ENCODE peak calls at places on chromosomes 12 and 14, in nine cellular contexts. V is fibroblast of mammary gland; K is T-helper 1 cell; X is left colon; N is activated CD4-positive, CD25-positive, alpha-beta regulatory T cell treated with anti-CD3 and anti-CD28 coated beads, Interleukin-2, amount 50 U/mL, for 72 hours; E is non-pigmented ciliary epithelial cell; Y is activated gamma-delta T cell treated with Interleukin-2 at 50 U/mL for 16 hours; A is SHP77 treated with DMSO at 0.1 percent for 48 hours; R is midbrain. G is an unnamed sample.

GRCh38 chr12:116594325-116595038 is 35.3 kb downstream of the MAP1LC3B2 start:
- DNase-seq in A (no peak), K (peak; percentile 11), V (no peak), R (peak; percentile 8), Y (peak; percentile 19), X (peak; percentile 39), N (peak; percentile 33), E (no peak), G (no peak)

GRCh38 chr12:11724888-11725310 is 75.4 kb downstream of the ETV6 start:
- DNase-seq in Y (no peak), E (no peak), X (no peak), N (no peak), K (no peak), R (no peak), A (no peak), V (peak; percentile 53), G (no peak)

GRCh38 chr14:35335388-35336092 is 43.4 kb downstream of the PSMA6 start:
- DNase-seq in Y (no peak), V (peak; percentile 21), A (peak; percentile 30), N (no peak), E (no peak), X (peak; percentile 95), K (no peak), R (no peak), G (peak; percentile 93)

GRCh38 chr12:8695116-8695515 is 2.7 kb upstream of the RIMKLB start:
- DNase-seq in N (no peak), K (no peak), V (no peak), E (no peak), Y (no peak), X (no peak), A (no peak), R (no peak), G (no peak)

GRCh38 chr12:82415402-82415801 is 57.1 kb downstream of the METTL25 start:
- DNase-seq in V (no peak), N (no peak), R (no peak), E (peak; percentile 74), K (no peak), A (no peak), Y (no peak), X (no peak), G (no peak)

GRCh38 chr14:96497586-96497985 is 4.6 kb upstream of the PAPOLA start:
- DNase-seq in V (no peak), Y (no peak), R (no peak), A (no peak), X (no peak), K (no peak), E (no peak), N (no peak), G (no peak)

GRCh38 chr12:119008691-119009221 is 27.4 kb downstream of the SRRM4 start:
- DNase-seq in A (peak; percentile 65), X (no peak), K (no peak), E (no peak), R (no peak), N (no peak), V (no peak), Y (no peak), G (no peak)

GRCh38 chr12:23055004-23055403 is 430.0 kb downstream of the ETNK1 start:
- DNase-seq in X (no peak), E (no peak), A (no peak), N (no peak), R (no peak), Y (no peak), K (no peak), V (peak; percentile 26), G (peak; percentile 69)

GRCh38 chr12:130280226-130280625 is 57.5 kb upstream of the PIWIL1 start:
- DNase-seq in R (peak; percentile 23), Y (no peak), X (no peak), E (no peak), K (no peak), V (no peak), A (no peak), N (no peak), G (no peak)

GRCh38 chr14:50739186-50739585 is 71.1 kb upstream of the SAV1 start:
- DNase-seq in X (no peak), R (no peak), K (no peak), E (no peak), N (no peak), A (no peak), Y (no peak), V (no peak), G (no peak)

GRCh38 chr12:133233993-133234564 is 1.6 kb downstream of the ANHX start:
- DNase-seq in Y (no peak), K (no peak), N (no peak), A (no peak), R (no peak), E (no peak), V (no peak), X (no peak), G (no peak)

GRCh38 chr14:20781805-20782204 is 737 bp downstream of the RNASE6 start:
- DNase-seq in R (no peak), V (no peak), E (no peak), Y (no peak), A (no peak), N (no peak), X (no peak), K (no peak), G (no peak)

GRCh38 chr12:112524676-112525425 is 106.1 kb downstream of the PTPN11 start:
- DNase-seq in N (no peak), E (peak; percentile 8), X (no peak), Y (no peak), A (no peak), K (no peak), V (peak; percentile 16), R (no peak), G (peak; percentile 55)

GRCh38 chr14:68951051-68951797 is 27.9 kb downstream of the ACTN1 start:
- DNase-seq in R (no peak), K (no peak), X (peak; percentile 90), Y (no peak), N (no peak), V (peak; percentile 99), A (no peak), E (peak; percentile 73), G (peak; percentile 100)

GRCh38 chr14:53516261-53516774 is 363.2 kb upstream of the DDHD1 start:
- DNase-seq in R (no peak), X (no peak), N (no peak), A (no peak), K (no peak), E (no peak), Y (no peak), V (peak; percentile 85), G (no peak)

GRCh38 chr14:56333361-56334279 is 215.4 kb downstream of the PELI2 start:
- DNase-seq in N (no peak), X (no peak), K (no peak), A (peak; percentile 93), V (peak; percentile 87), E (peak; percentile 63), R (no peak), Y (no peak), G (peak; percentile 56)

GRCh38 chr12:22275847-22276246 is 58.7 kb downstream of the ST8SIA1 start:
- DNase-seq in X (peak; percentile 81), N (no peak), K (no peak), V (peak; percentile 99), E (peak; percentile 97), R (no peak), A (no peak), Y (no peak), G (peak; percentile 99)

GRCh38 chr12:89789862-89790261 is 81.2 kb upstream of the ATP2B1 start:
- DNase-seq in R (peak; percentile 8), V (no peak), N (no peak), Y (no peak), K (no peak), A (no peak), E (no peak), X (no peak), G (no peak)

GRCh38 chr12:89829434-89829975 is 120.9 kb upstream of the ATP2B1 start:
- DNase-seq in N (no peak), K (no peak), V (no peak), R (no peak), A (no peak), X (no peak), E (no peak), Y (no peak), G (no peak)

GRCh38 chr12:68841717-68842116 is 33.7 kb downstream of the MDM2 start:
- DNase-seq in X (no peak), N (no peak), A (no peak), V (no peak), Y (no peak), E (no peak), R (no peak), K (no peak), G (no peak)

GRCh38 chr12:920676-921075 is 28.8 kb downstream of the RAD52 start:
- DNase-seq in K (no peak), E (no peak), Y (no peak), A (no peak), X (no peak), V (no peak), R (no peak), N (no peak), G (no peak)

GRCh38 chr12:64999157-64999425 is 122.0 kb downstream of the WIF1 start:
- DNase-seq in N (no peak), E (no peak), Y (no peak), A (no peak), X (no peak), V (no peak), R (no peak), K (no peak), G (no peak)

GRCh38 chr12:110105961-110106540 is 18.1 kb upstream of the IFT81 start:
- DNase-seq in N (no peak), E (no peak), X (no peak), A (no peak), R (no peak), Y (no peak), K (no peak), V (no peak), G (no peak)

GRCh38 chr12:22447223-22447622 is 97.1 kb downstream of the C2CD5 start:
- DNase-seq in V (no peak), E (peak; percentile 6), A (no peak), R (no peak), N (no peak), K (no peak), X (no peak), Y (no peak), G (no peak)

GRCh38 chr12:51814311-51815088 is 34.0 kb downstream of the FIGNL2 start:
- DNase-seq in K (peak; percentile 56), A (no peak), R (peak; percentile 62), V (peak; percentile 72), X (peak; percentile 72), N (peak; percentile 79), E (no peak), Y (peak; percentile 61), G (no peak)

GRCh38 chr14:67618617-67619063 is 1.1 kb upstream of the ARG2 start:
- DNase-seq in K (no peak), N (no peak), A (peak; percentile 61), Y (no peak), R (peak; percentile 65), E (no peak), X (no peak), V (peak; percentile 82), G (peak; percentile 74)

GRCh38 chr14:98913967-98914620 is 357.9 kb downstream of the BCL11B start:
- DNase-seq in V (no peak), E (no peak), A (no peak), K (no peak), R (no peak), X (no peak), Y (no peak), N (no peak), G (no peak)

GRCh38 chr14:76473381-76474263 is 97.7 kb downstream of the ESRRB start:
- DNase-seq in Y (no peak), R (peak; percentile 4), A (peak; percentile 26), X (no peak), E (no peak), V (no peak), K (no peak), N (no peak), G (no peak)

GRCh38 chr12:21989819-21990412 is 48.7 kb upstream of the ABCC9 start:
- DNase-seq in X (no peak), R (no peak), N (no peak), E (peak; percentile 5), V (peak; percentile 62), Y (no peak), A (no peak), K (no peak), G (peak; percentile 39)

G was measured in MCF 10A.